ENCODE peak calls at places on chromosome 22, in seven cellular contexts. N, H, Z, X, W, C and M are unnamed samples.
A peak's percentile ranks its signal among the peaks of the same experiment; 100 is the strongest.

GRCh38 chr22:42430486-42431125 is 1.6 kb downstream of the NFAM1 start:
- DNase-seq in Z (no peak), W (no peak), H (no peak), N (no peak), C (no peak), X (no peak), M (peak; percentile 66)

GRCh38 chr22:38873469-38874411 is 1.7 kb upstream of the CBX6 start:
- DNase-seq in H (no peak), X (no peak), N (peak; percentile 82), C (no peak), W (no peak), Z (no peak), M (no peak)

GRCh38 chr22:39528080-39528661 is 4.4 kb downstream of the RPS19BP1 start:
- DNase-seq in C (no peak), N (no peak), X (no peak), W (peak; percentile 39), H (no peak), Z (no peak), M (peak; percentile 63)

GRCh38 chr22:29587938-29588699 is 7.2 kb upstream of the NIPSNAP1 start:
- DNase-seq in C (no peak), H (no peak), N (no peak), X (peak; percentile 52), W (peak; percentile 94), Z (peak; percentile 95), M (peak; percentile 90)

GRCh38 chr22:20542736-20543135 is 35.3 kb downstream of the MED15 start:
- DNase-seq in Z (no peak), H (no peak), X (no peak), W (peak; percentile 25), N (no peak), C (no peak), M (no peak)

GRCh38 chr22:31124290-31124689 is 1.5 kb downstream of the INPP5J start:
- DNase-seq in N (no peak), W (no peak), C (no peak), Z (no peak), H (no peak), X (no peak), M (peak; percentile 39)

GRCh38 chr22:23498811-23499798 is 81.0 kb downstream of the IGLL1 start:
- DNase-seq in N (no peak), W (no peak), C (peak; percentile 50), X (no peak), Z (no peak), H (no peak), M (peak; percentile 29)

GRCh38 chr22:20565079-20565734 is 57.8 kb downstream of the MED15 start:
- DNase-seq in H (no peak), C (no peak), X (no peak), N (peak; percentile 55), W (no peak), Z (peak; percentile 35), M (peak; percentile 46)

GRCh38 chr22:19643448-19644313 is 70.6 kb upstream of the SEPTIN5 start:
- DNase-seq in X (no peak), Z (no peak), H (no peak), W (no peak), N (no peak), C (no peak), M (no peak)

GRCh38 chr22:37518509-37519267 is 527 bp downstream of the CARD10 start:
- DNase-seq in W (no peak), Z (no peak), H (no peak), X (no peak), C (no peak), N (no peak), M (peak; percentile 54)

GRCh38 chr22:20783844-20784723 is 10.2 kb downstream of the SERPIND1 start:
- DNase-seq in C (peak; percentile 56), Z (peak; percentile 75), N (peak; percentile 60), X (peak; percentile 17), H (no peak), W (peak; percentile 70), M (peak; percentile 90)